ENCODE peak calls at places on chromosomes 16 and 17, in four cellular contexts. H, L, Q and K are unnamed samples.

GRCh38 chr16:12637002-12637401 is 166.7 kb downstream of the CPPED1 start:
- DNase-seq in H (no peak), Q (no peak), L (no peak), K (no peak)

GRCh38 chr17:61689610-61690180 is 98.7 kb upstream of the NACA2 start:
- DNase-seq in H (no peak), L (no peak), Q (no peak), K (no peak)

GRCh38 chr16:48014349-48015135 is 141.3 kb downstream of the ABCC12 start:
- DNase-seq in H (no peak), L (no peak), Q (no peak), K (no peak)

GRCh38 chr16:30053376-30054015 is 12.1 kb upstream of the ALDOA start:
- DNase-seq in Q (no peak), L (no peak), H (no peak), K (no peak)

GRCh38 chr16:88453621-88454314 is 688 bp downstream of the ZFPM1 start:
- DNase-seq in Q (no peak), H (no peak), L (no peak), K (peak; percentile 4)

GRCh38 chr17:67059372-67059771 is 15.0 kb downstream of the CACNG1 start:
- DNase-seq in Q (no peak), H (no peak), L (no peak), K (no peak)

GRCh38 chr17:79023886-79024771 is at the start of gene C1QTNF1:
- DNase-seq in H (no peak), Q (no peak), L (no peak), K (no peak)

GRCh38 chr16:78791926-78792325 is 692.5 kb downstream of the WWOX start:
- DNase-seq in H (no peak), L (no peak), Q (no peak), K (no peak)

GRCh38 chr16:78925071-78925714 is 675.3 kb downstream of the MAF start:
- DNase-seq in Q (peak; percentile 1), H (no peak), L (no peak), K (no peak)

GRCh38 chr17:11935734-11936406 is 61.4 kb downstream of the ZNF18 start:
- DNase-seq in L (no peak), H (peak; percentile 47), Q (no peak), K (no peak)

GRCh38 chr17:65103896-65104295 is 33.3 kb upstream of the RGS9 start:
- DNase-seq in L (no peak), Q (no peak), H (peak; percentile 23), K (no peak)

GRCh38 chr17:82214012-82214628 is 1.5 kb upstream of the CCDC57 start:
- DNase-seq in H (no peak), Q (no peak), L (no peak), K (no peak)

GRCh38 chr16:78931267-78932060 is 669.1 kb downstream of the MAF start:
- DNase-seq in L (no peak), Q (no peak), H (no peak), K (no peak)

GRCh38 chr17:3845361-3845753 is 689 bp downstream of the NCBP3 start:
- DNase-seq in Q (peak; percentile 7), L (no peak), H (peak; percentile 28), K (no peak)

GRCh38 chr16:19517424-19518089 is 4.3 kb downstream of the GDE1 start:
- DNase-seq in L (no peak), Q (no peak), H (no peak), K (no peak)

GRCh38 chr17:62014526-62014925 is 50.6 kb downstream of the MED13 start:
- DNase-seq in L (no peak), Q (no peak), H (no peak), K (no peak)

GRCh38 chr16:87951550-87952538 is 610 bp downstream of the BANP start:
- DNase-seq in H (no peak), L (no peak), Q (no peak), K (no peak)

GRCh38 chr16:766820-767640 is 6.5 kb downstream of the MSLN start:
- DNase-seq in H (no peak), Q (no peak), L (no peak), K (no peak)

GRCh38 chr17:81329927-81330883 is 35.1 kb upstream of the SLC38A10 start:
- DNase-seq in L (no peak), H (no peak), Q (no peak), K (no peak)

GRCh38 chr16:80932725-80933124 is 74.0 kb downstream of the CMC2 start:
- DNase-seq in L (no peak), Q (no peak), H (peak; percentile 45), K (no peak)

GRCh38 chr17:15143524-15143923 is 121.6 kb downstream of the PMP22 start:
- DNase-seq in H (no peak), Q (no peak), L (no peak), K (no peak)

GRCh38 chr16:31331807-31332301 is 23.1 kb upstream of the ITGAX start:
- DNase-seq in Q (no peak), H (no peak), L (no peak), K (no peak)

GRCh38 chr17:34825884-34826283 is 135.4 kb downstream of the CCT6B start:
- DNase-seq in Q (no peak), H (no peak), L (no peak), K (no peak)

GRCh38 chr16:82287948-82288347 is 117.9 kb upstream of the MPHOSPH6 start:
- DNase-seq in H (no peak), L (no peak), Q (no peak), K (no peak)

GRCh38 chr16:67709050-67709449 is 10.1 kb downstream of the GFOD2 start:
- DNase-seq in H (no peak), L (no peak), Q (no peak), K (no peak)

GRCh38 chr17:38898291-38898679 is 27.1 kb upstream of the LASP1NB start:
- DNase-seq in H (no peak), L (no peak), Q (no peak), K (no peak)

GRCh38 chr16:17083628-17084027 is 387.1 kb downstream of the XYLT1 start:
- DNase-seq in H (no peak), L (no peak), Q (no peak), K (no peak)

GRCh38 chr17:9367186-9367585 is 208.4 kb downstream of the STX8 start:
- DNase-seq in Q (no peak), L (no peak), H (no peak), K (no peak)

GRCh38 chr16:81357711-81358270 is 43.0 kb downstream of the GAN start:
- DNase-seq in Q (no peak), L (no peak), H (no peak), K (no peak)

GRCh38 chr16:47110939-47111338 is 32.8 kb downstream of the NETO2 start:
- DNase-seq in Q (no peak), H (no peak), L (no peak), K (no peak)

GRCh38 chr16:12729448-12729847 is 74.2 kb downstream of the CPPED1 start:
- DNase-seq in Q (no peak), L (no peak), H (no peak), K (no peak)

GRCh38 chr17:18026408-18026776 is 12.6 kb downstream of the ATPAF2 start:
- DNase-seq in Q (no peak), H (no peak), L (no peak), K (no peak)

GRCh38 chr16:85460252-85460982 is 152.7 kb upstream of the GSE1 start:
- DNase-seq in H (no peak), L (no peak), Q (no peak), K (no peak)